ENCODE peak calls at places on chromosomes 11 and 22, in eight cellular contexts. One of them, this sample, is unnamed.

GRCh38 chr11:16804104-16804947 is 65.9 kb downstream of the C11orf58 start:
- DNase-seq in cardiac fibroblast: peak; percentile 80
- DNase-seq in sigmoid colon: no peak
- DNase-seq in fibroblast of lung: peak; percentile 92
- DNase-seq in OCI-LY7: no peak
- DNase-seq in choroid plexus epithelial cell: peak; percentile 93
- DNase-seq in AG04450: no peak
- DNase-seq in AG09309: no peak
- DNase-seq in this sample: no peak

GRCh38 chr22:41672780-41673509 is 15.7 kb downstream of the SNU13 start:
- DNase-seq in fibroblast of lung: no peak
- DNase-seq in OCI-LY7: peak; percentile 56
- DNase-seq in choroid plexus epithelial cell: peak; percentile 20
- DNase-seq in AG04450: no peak
- DNase-seq in AG09309: no peak
- DNase-seq in cardiac fibroblast: no peak
- DNase-seq in sigmoid colon: no peak
- DNase-seq in this sample: no peak

GRCh38 chr22:30023099-30023498 is 57.2 kb upstream of the HORMAD2 start:
- DNase-seq in OCI-LY7: no peak
- DNase-seq in cardiac fibroblast: no peak
- DNase-seq in fibroblast of lung: no peak
- DNase-seq in choroid plexus epithelial cell: no peak
- DNase-seq in sigmoid colon: no peak
- DNase-seq in AG04450: no peak
- DNase-seq in AG09309: no peak
- DNase-seq in this sample: no peak

GRCh38 chr11:6545917-6546605 is 49.0 kb downstream of the DNHD1 start:
- DNase-seq in fibroblast of lung: no peak
- DNase-seq in sigmoid colon: no peak
- DNase-seq in OCI-LY7: no peak
- DNase-seq in choroid plexus epithelial cell: no peak
- DNase-seq in AG09309: no peak
- DNase-seq in AG04450: no peak
- DNase-seq in cardiac fibroblast: no peak
- DNase-seq in this sample: no peak

GRCh38 chr11:116199182-116199581 is 573.6 kb downstream of the BUD13 start:
- DNase-seq in fibroblast of lung: no peak
- DNase-seq in OCI-LY7: no peak
- DNase-seq in AG09309: no peak
- DNase-seq in cardiac fibroblast: no peak
- DNase-seq in AG04450: no peak
- DNase-seq in choroid plexus epithelial cell: no peak
- DNase-seq in sigmoid colon: no peak
- DNase-seq in this sample: no peak

GRCh38 chr11:20374746-20375305 is 11.3 kb downstream of the HTATIP2 start:
- DNase-seq in AG04450: no peak
- DNase-seq in sigmoid colon: no peak
- DNase-seq in cardiac fibroblast: peak; percentile 76
- DNase-seq in choroid plexus epithelial cell: peak; percentile 20
- DNase-seq in AG09309: no peak
- DNase-seq in fibroblast of lung: no peak
- DNase-seq in OCI-LY7: no peak
- DNase-seq in this sample: no peak

GRCh38 chr22:50678651-50679521 is 6.3 kb downstream of the SHANK3 start:
- DNase-seq in AG09309: no peak
- DNase-seq in cardiac fibroblast: no peak
- DNase-seq in sigmoid colon: no peak
- DNase-seq in AG04450: no peak
- DNase-seq in fibroblast of lung: no peak
- DNase-seq in OCI-LY7: no peak
- DNase-seq in choroid plexus epithelial cell: no peak
- DNase-seq in this sample: no peak

GRCh38 chr11:130131957-130132850 is 27.4 kb upstream of the ST14 start:
- DNase-seq in AG09309: peak; percentile 17
- DNase-seq in choroid plexus epithelial cell: peak; percentile 83
- DNase-seq in AG04450: peak; percentile 37
- DNase-seq in fibroblast of lung: peak; percentile 74
- DNase-seq in cardiac fibroblast: peak; percentile 84
- DNase-seq in OCI-LY7: peak; percentile 83
- DNase-seq in sigmoid colon: no peak
- DNase-seq in this sample: no peak

GRCh38 chr11:36451045-36451444 is 59.0 kb downstream of the TRAF6 start:
- DNase-seq in choroid plexus epithelial cell: no peak
- DNase-seq in sigmoid colon: no peak
- DNase-seq in fibroblast of lung: no peak
- DNase-seq in cardiac fibroblast: no peak
- DNase-seq in AG09309: no peak
- DNase-seq in OCI-LY7: no peak
- DNase-seq in AG04450: no peak
- DNase-seq in this sample: no peak

GRCh38 chr11:122668562-122669090 is 13.1 kb downstream of the UBASH3B start:
- DNase-seq in OCI-LY7: peak; percentile 87
- DNase-seq in sigmoid colon: no peak
- DNase-seq in AG04450: peak; percentile 66
- DNase-seq in AG09309: no peak
- DNase-seq in fibroblast of lung: peak; percentile 95
- DNase-seq in choroid plexus epithelial cell: no peak
- DNase-seq in cardiac fibroblast: peak; percentile 95
- DNase-seq in this sample: no peak

GRCh38 chr11:128451651-128452470 is 135.5 kb downstream of the ETS1 start:
- DNase-seq in cardiac fibroblast: peak; percentile 52
- DNase-seq in choroid plexus epithelial cell: peak; percentile 87
- DNase-seq in AG09309: no peak
- DNase-seq in fibroblast of lung: peak; percentile 66
- DNase-seq in sigmoid colon: peak; percentile 81
- DNase-seq in AG04450: no peak
- DNase-seq in OCI-LY7: no peak
- DNase-seq in this sample: no peak

GRCh38 chr11:17634776-17635550 is 84.4 kb upstream of the MYOD1 start:
- DNase-seq in OCI-LY7: no peak
- DNase-seq in choroid plexus epithelial cell: no peak
- DNase-seq in cardiac fibroblast: no peak
- DNase-seq in fibroblast of lung: no peak
- DNase-seq in sigmoid colon: no peak
- DNase-seq in AG09309: no peak
- DNase-seq in AG04450: no peak
- DNase-seq in this sample: no peak

GRCh38 chr11:69652999-69653398 is 12.0 kb downstream of the CCND1 start:
- DNase-seq in cardiac fibroblast: no peak
- DNase-seq in AG09309: no peak
- DNase-seq in AG04450: no peak
- DNase-seq in OCI-LY7: no peak
- DNase-seq in choroid plexus epithelial cell: no peak
- DNase-seq in fibroblast of lung: no peak
- DNase-seq in sigmoid colon: no peak
- DNase-seq in this sample: no peak

GRCh38 chr11:58919980-58920379 is 19.3 kb upstream of the GLYATL1 start:
- DNase-seq in AG09309: no peak
- DNase-seq in choroid plexus epithelial cell: no peak
- DNase-seq in fibroblast of lung: no peak
- DNase-seq in OCI-LY7: peak; percentile 9
- DNase-seq in sigmoid colon: no peak
- DNase-seq in AG04450: no peak
- DNase-seq in cardiac fibroblast: no peak
- DNase-seq in this sample: no peak

GRCh38 chr11:18352581-18352980 is 30.2 kb downstream of the GTF2H1 start:
- DNase-seq in AG04450: no peak
- DNase-seq in AG09309: no peak
- DNase-seq in choroid plexus epithelial cell: peak; percentile 45
- DNase-seq in OCI-LY7: no peak
- DNase-seq in cardiac fibroblast: peak; percentile 62
- DNase-seq in sigmoid colon: no peak
- DNase-seq in fibroblast of lung: no peak
- DNase-seq in this sample: no peak

GRCh38 chr22:24482586-24482985 is 12.5 kb upstream of the UPB1 start:
- DNase-seq in AG04450: no peak
- DNase-seq in choroid plexus epithelial cell: peak; percentile 85
- DNase-seq in cardiac fibroblast: peak; percentile 81
- DNase-seq in OCI-LY7: no peak
- DNase-seq in sigmoid colon: no peak
- DNase-seq in AG09309: peak; percentile 79
- DNase-seq in fibroblast of lung: peak; percentile 63
- DNase-seq in this sample: no peak

GRCh38 chr11:6694229-6694535 is 11.0 kb upstream of the MRPL17 start:
- DNase-seq in sigmoid colon: no peak
- DNase-seq in cardiac fibroblast: no peak
- DNase-seq in choroid plexus epithelial cell: no peak
- DNase-seq in fibroblast of lung: no peak
- DNase-seq in AG09309: no peak
- DNase-seq in OCI-LY7: no peak
- DNase-seq in AG04450: no peak
- DNase-seq in this sample: no peak

GRCh38 chr11:87325490-87325872 is 287.7 kb downstream of the TMEM135 start:
- DNase-seq in fibroblast of lung: no peak
- DNase-seq in AG09309: no peak
- DNase-seq in OCI-LY7: no peak
- DNase-seq in AG04450: no peak
- DNase-seq in sigmoid colon: no peak
- DNase-seq in cardiac fibroblast: no peak
- DNase-seq in choroid plexus epithelial cell: no peak
- DNase-seq in this sample: no peak

GRCh38 chr22:19855504-19856409 is 1.1 kb upstream of the GNB1L start:
- DNase-seq in OCI-LY7: peak; percentile 84
- DNase-seq in cardiac fibroblast: peak; percentile 82
- DNase-seq in sigmoid colon: peak; percentile 85
- DNase-seq in AG04450: no peak
- DNase-seq in AG09309: no peak
- DNase-seq in fibroblast of lung: peak; percentile 41
- DNase-seq in choroid plexus epithelial cell: peak; percentile 56
- DNase-seq in this sample: no peak

GRCh38 chr11:28460348-28460747 is 352.2 kb downstream of the METTL15 start:
- DNase-seq in sigmoid colon: no peak
- DNase-seq in AG04450: no peak
- DNase-seq in choroid plexus epithelial cell: no peak
- DNase-seq in fibroblast of lung: peak; percentile 36
- DNase-seq in AG09309: no peak
- DNase-seq in cardiac fibroblast: peak; percentile 71
- DNase-seq in OCI-LY7: no peak
- DNase-seq in this sample: no peak

GRCh38 chr11:67640021-67640757 is 626 bp upstream of the TBX10 start:
- DNase-seq in AG04450: no peak
- DNase-seq in cardiac fibroblast: peak; percentile 60
- DNase-seq in fibroblast of lung: peak; percentile 32
- DNase-seq in AG09309: no peak
- DNase-seq in sigmoid colon: peak; percentile 83
- DNase-seq in choroid plexus epithelial cell: peak; percentile 65
- DNase-seq in OCI-LY7: peak; percentile 82
- DNase-seq in this sample: no peak

GRCh38 chr11:78080818-78081495 is 1.3 kb upstream of the NDUFC2 start:
- DNase-seq in sigmoid colon: no peak
- DNase-seq in cardiac fibroblast: peak; percentile 89
- DNase-seq in fibroblast of lung: peak; percentile 60
- DNase-seq in AG09309: peak; percentile 81
- DNase-seq in choroid plexus epithelial cell: peak; percentile 47
- DNase-seq in OCI-LY7: no peak
- DNase-seq in AG04450: peak; percentile 13
- DNase-seq in this sample: no peak

GRCh38 chr11:14644396-14645246 is 1.0 kb downstream of the PDE3B start:
- DNase-seq in fibroblast of lung: peak; percentile 31
- DNase-seq in AG04450: no peak
- DNase-seq in OCI-LY7: no peak
- DNase-seq in AG09309: no peak
- DNase-seq in cardiac fibroblast: peak; percentile 25
- DNase-seq in choroid plexus epithelial cell: peak; percentile 23
- DNase-seq in sigmoid colon: peak; percentile 68
- DNase-seq in this sample: no peak

GRCh38 chr11:74676596-74676995 is 54.6 kb downstream of the CHRDL2 start:
- DNase-seq in cardiac fibroblast: no peak
- DNase-seq in choroid plexus epithelial cell: no peak
- DNase-seq in fibroblast of lung: no peak
- DNase-seq in OCI-LY7: no peak
- DNase-seq in AG09309: no peak
- DNase-seq in AG04450: no peak
- DNase-seq in sigmoid colon: no peak
- DNase-seq in this sample: no peak

DNA sequence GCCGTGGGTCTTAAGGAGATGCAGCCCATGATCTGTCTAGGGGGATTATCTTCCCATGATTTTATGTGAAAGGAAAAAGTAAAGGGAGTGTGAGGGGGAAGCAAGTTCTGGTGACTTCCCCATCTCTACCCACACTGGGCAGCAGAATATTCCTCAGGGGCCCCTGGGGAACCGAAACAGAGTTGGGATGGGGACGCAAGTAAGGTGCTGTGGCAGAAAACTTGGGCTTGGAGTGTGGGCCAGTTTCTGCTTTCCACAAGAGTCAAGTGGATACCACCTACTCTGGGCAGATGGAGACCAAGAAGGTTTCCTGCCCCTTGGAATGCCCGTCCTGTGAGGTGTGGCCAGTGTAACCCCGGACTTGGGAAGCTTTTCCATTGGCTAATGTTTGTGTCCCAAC is 64.4 kb downstream of the SGSM3 start:
- DNase-seq in cardiac fibroblast: no peak
- DNase-seq in OCI-LY7: no peak
- DNase-seq in AG04450: no peak
- DNase-seq in sigmoid colon: no peak
- DNase-seq in AG09309: no peak
- DNase-seq in fibroblast of lung: no peak
- DNase-seq in choroid plexus epithelial cell: no peak
- DNase-seq in this sample: no peak
- H3K4me3 ChIP-seq in cardiac fibroblast: no peak overlapping the region
- H3K4me3 ChIP-seq in OCI-LY7: peak overlapping the region; percentile 64
- H3K4me3 ChIP-seq in AG04450: no peak overlapping the region
- H3K4me3 ChIP-seq in sigmoid colon: no peak overlapping the region
- H3K4me3 ChIP-seq in AG09309: no peak overlapping the region
- H3K4me3 ChIP-seq in fibroblast of lung: no peak overlapping the region
- H3K4me3 ChIP-seq in choroid plexus epithelial cell: no peak overlapping the region
- H3K4me3 ChIP-seq in this sample: no peak overlapping the region

GRCh38 chr11:81007046-81007445 is 1566.2 kb upstream of the TENM4 start:
- DNase-seq in sigmoid colon: no peak
- DNase-seq in cardiac fibroblast: peak; percentile 56
- DNase-seq in AG09309: no peak
- DNase-seq in OCI-LY7: no peak
- DNase-seq in AG04450: no peak
- DNase-seq in choroid plexus epithelial cell: peak; percentile 68
- DNase-seq in fibroblast of lung: peak; percentile 72
- DNase-seq in this sample: no peak
- TF ChIP-seq CTCF in sigmoid colon: no peak
- TF ChIP-seq CTCF in cardiac fibroblast: no peak
- TF ChIP-seq CTCF in AG09309: no peak
- TF ChIP-seq CTCF in OCI-LY7: peak; percentile 54
- TF ChIP-seq CTCF in AG04450: peak; percentile 35
- TF ChIP-seq CTCF in choroid plexus epithelial cell: peak; percentile 35
- TF ChIP-seq CTCF in fibroblast of lung: no peak
- TF ChIP-seq CTCF in this sample: peak; percentile 23

GRCh38 chr22:39943941-39944624 is 16.1 kb upstream of the TMA7B start:
- DNase-seq in choroid plexus epithelial cell: no peak
- DNase-seq in OCI-LY7: no peak
- DNase-seq in fibroblast of lung: no peak
- DNase-seq in AG09309: no peak
- DNase-seq in AG04450: no peak
- DNase-seq in cardiac fibroblast: no peak
- DNase-seq in sigmoid colon: no peak
- DNase-seq in this sample: no peak
- H3K4me3 ChIP-seq in choroid plexus epithelial cell: no peak overlapping the region
- H3K4me3 ChIP-seq in OCI-LY7: no peak overlapping the region
- H3K4me3 ChIP-seq in fibroblast of lung: no peak overlapping the region
- H3K4me3 ChIP-seq in AG09309: no peak overlapping the region
- H3K4me3 ChIP-seq in AG04450: no peak overlapping the region
- H3K4me3 ChIP-seq in cardiac fibroblast: no peak overlapping the region
- H3K4me3 ChIP-seq in sigmoid colon: no peak overlapping the region
- H3K4me3 ChIP-seq in this sample: no peak overlapping the region

GRCh38 chr11:120608061-120608460 is 96.5 kb downstream of the GRIK4 start:
- DNase-seq in OCI-LY7: no peak
- DNase-seq in choroid plexus epithelial cell: no peak
- DNase-seq in AG04450: no peak
- DNase-seq in AG09309: no peak
- DNase-seq in fibroblast of lung: no peak
- DNase-seq in cardiac fibroblast: no peak
- DNase-seq in sigmoid colon: no peak
- DNase-seq in this sample: no peak
- TF ChIP-seq CTCF in OCI-LY7: no peak
- TF ChIP-seq CTCF in choroid plexus epithelial cell: no peak
- TF ChIP-seq CTCF in AG04450: no peak
- TF ChIP-seq CTCF in AG09309: no peak
- TF ChIP-seq CTCF in fibroblast of lung: no peak
- TF ChIP-seq CTCF in cardiac fibroblast: no peak
- TF ChIP-seq CTCF in sigmoid colon: no peak
- TF ChIP-seq CTCF in this sample: no peak

This sample was measured in retinal pigment epithelial cell.